ENCODE peak calls at places on chromosomes 5 and 9, in seven cellular contexts. H, J, M, S, K, F and L are unnamed samples.

GRCh38 chr5:132387649-132388117 is 18.2 kb downstream of the SLC22A5 start:
- DNase-seq in J (no peak), M (no peak), K (peak), F (no peak), S (peak), H (peak), L (no peak)

GRCh38 chr5:143679777-143680176 is 132.2 kb upstream of the HMHB1 start:
- DNase-seq in H (no peak), S (no peak), F (no peak), M (no peak), K (no peak), J (peak), L (no peak)

GRCh38 chr9:76891874-76892273 is 14.0 kb downstream of the PRUNE2 start:
- DNase-seq in S (no peak), J (no peak), K (no peak), H (no peak), F (no peak), M (no peak), L (no peak)

GRCh38 chr5:146731909-146732659 is 146.5 kb downstream of the PPP2R2B start:
- DNase-seq in F (no peak), J (no peak), H (no peak), K (no peak), M (no peak), S (peak), L (peak)

GRCh38 chr9:130692365-130692764 is 1.2 kb upstream of the EXOSC2 start:
- DNase-seq in K (peak), F (no peak), J (no peak), M (peak), S (no peak), H (no peak), L (no peak)

GRCh38 chr5:92907914-92908606 is 673.0 kb downstream of the NR2F1-AS1 start:
- DNase-seq in M (no peak), H (no peak), J (peak), S (no peak), F (peak), K (no peak), L (no peak)

GRCh38 chr9:12069366-12069765 is 623.8 kb upstream of the TYRP1 start:
- DNase-seq in H (no peak), S (no peak), F (no peak), K (no peak), J (no peak), M (no peak), L (no peak)

GRCh38 chr5:177154003-177154643 is 20.6 kb downstream of the NSD1 start:
- DNase-seq in S (no peak), H (no peak), K (no peak), F (no peak), J (no peak), M (no peak), L (no peak)

GRCh38 chr9:95821999-95822398 is 53.5 kb upstream of the ERCC6L2 start:
- DNase-seq in S (no peak), J (no peak), M (no peak), K (no peak), F (no peak), H (no peak), L (no peak)
- TF ChIP-seq SIN3A in S (no peak), J (no peak), M (no peak), K (no peak), F (no peak), H (no peak), L (no peak)

DNA sequence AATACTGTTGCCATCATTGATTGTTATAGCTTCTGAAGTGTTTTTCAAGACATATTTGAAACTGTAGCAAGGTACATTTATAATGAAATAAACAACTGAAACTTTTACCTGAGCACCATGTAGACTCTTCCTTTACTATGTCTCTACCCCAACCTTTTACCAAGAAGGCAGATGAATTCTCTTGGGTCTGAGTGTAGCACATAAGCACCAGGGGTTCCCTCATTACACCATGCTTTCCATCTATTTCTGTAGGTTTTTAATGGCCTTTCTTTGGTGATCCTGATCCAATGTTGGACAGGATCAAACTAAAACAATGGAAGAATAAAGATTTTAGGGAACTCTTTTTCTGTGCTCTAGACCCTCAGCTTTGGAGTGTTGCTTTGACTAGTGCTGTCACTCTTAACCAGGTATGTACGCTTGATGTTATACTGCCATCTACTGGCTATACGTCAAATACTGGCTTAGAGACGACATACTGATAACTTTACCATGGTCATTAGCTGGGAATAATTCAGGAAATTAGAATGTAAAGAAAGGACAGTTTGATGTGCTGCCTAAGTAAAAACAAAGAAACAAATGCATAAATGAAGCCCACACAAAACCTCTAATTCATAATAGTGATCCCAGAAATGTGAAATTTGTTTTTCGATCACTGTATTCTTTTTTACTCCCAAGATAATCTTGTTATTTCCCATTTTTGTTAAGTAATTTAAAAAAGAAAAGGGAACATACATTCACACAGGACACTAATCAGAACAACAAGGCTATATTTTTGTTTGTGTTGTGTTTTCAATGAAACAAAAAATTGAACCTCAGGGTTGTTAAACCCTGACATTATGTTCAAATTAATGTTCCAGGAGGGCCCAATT is 30.7 kb downstream of the IFNW1 start:
- DNase-seq in K (peak), H (no peak), S (peak), F (peak), M (no peak), J (peak), L (peak)
- TF ChIP-seq SIN3A in K (no peak), H (no peak), S (no peak), F (no peak), M (no peak), J (no peak), L (no peak)

DNA sequence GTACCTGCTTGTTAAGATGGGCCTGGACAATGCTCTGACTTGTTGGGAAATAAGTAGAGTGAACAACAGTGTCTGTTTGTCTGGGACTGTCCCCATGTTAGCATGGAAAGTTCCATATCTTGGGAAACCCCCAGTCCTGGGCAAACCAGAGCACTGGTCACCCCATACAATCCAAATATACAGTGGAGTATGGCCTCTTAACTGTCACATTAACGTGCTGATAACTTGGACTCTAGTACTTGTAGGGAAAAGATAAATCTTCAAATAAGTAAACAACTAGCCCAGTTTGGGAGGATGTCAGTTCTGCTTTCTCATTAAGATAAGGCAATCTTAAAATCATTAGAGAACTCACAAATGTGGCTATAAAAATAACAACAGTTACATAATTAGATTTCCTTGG is 47.6 kb upstream of the JAK2 start:
- DNase-seq in J (peak), S (no peak), H (no peak), K (no peak), M (no peak), F (no peak), L (no peak)
- TF ChIP-seq SIN3A in J (no peak), S (no peak), H (no peak), K (no peak), M (no peak), F (no peak), L (no peak)

DNA sequence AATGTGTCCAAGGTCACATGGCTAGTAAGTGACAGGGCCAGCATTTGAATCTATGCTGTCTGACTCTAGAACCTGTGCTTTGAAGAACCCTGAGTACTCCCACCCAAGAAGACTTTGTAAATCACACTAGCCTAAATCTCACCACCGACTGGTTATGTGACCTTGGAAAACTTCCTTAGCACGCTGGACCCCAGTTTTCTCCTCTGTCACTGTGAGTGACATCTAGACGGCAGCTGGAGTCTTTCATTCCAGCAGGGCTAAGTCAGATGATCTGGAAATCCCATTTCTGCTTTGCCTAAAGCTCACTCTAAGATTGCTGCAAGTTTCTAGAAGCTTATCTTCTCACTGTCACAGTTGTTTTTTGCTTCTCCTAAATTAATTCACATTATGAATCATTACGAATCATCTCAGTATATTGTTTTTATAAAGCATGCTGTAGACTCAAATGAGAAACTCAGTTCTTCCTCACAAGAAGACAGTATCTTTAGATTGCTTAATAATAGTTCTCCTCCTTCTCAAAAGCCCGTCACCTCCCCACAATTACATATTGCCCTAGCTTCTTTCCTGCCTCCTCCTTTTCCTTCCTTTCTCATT is 17.0 kb downstream of the ALDOB start:
- DNase-seq in M (no peak), K (no peak), F (no peak), S (no peak), J (no peak), H (no peak), L (no peak)
- TF ChIP-seq SIN3A in M (no peak), K (no peak), F (no peak), S (no peak), J (no peak), H (no peak), L (no peak)

DNA sequence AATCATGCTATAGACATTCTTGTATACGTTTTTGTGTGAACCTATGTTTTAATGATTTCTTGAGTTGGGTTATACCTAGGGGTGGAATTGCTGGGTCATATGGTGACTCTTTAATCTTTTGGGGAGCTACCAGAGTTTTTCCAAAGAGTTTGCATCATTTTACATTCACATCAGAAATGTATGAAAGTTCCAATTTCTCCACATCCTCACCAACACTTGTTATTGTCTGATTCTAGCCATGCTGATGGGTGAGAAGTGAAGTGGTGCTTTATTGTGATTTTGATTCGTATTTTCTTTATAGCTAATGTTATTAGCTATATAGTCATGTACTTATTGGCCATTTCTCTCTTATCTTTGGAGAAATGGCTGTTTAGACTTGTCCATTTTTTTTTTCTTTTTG is 18.1 kb downstream of the OCLN start:
- DNase-seq in M (no peak), K (no peak), F (no peak), J (no peak), S (no peak), H (no peak), L (no peak)
- TF ChIP-seq SIN3A in M (no peak), K (no peak), F (no peak), J (no peak), S (no peak), H (no peak), L (no peak)

GRCh38 chr5:135193213-135194125 is 159.4 kb upstream of the PITX1 start:
- DNase-seq in M (peak), H (peak), S (no peak), J (no peak), F (no peak), K (no peak), L (no peak)
- TF ChIP-seq SIN3A in M (no peak), H (no peak), S (no peak), J (no peak), F (no peak), K (no peak), L (no peak)

DNA sequence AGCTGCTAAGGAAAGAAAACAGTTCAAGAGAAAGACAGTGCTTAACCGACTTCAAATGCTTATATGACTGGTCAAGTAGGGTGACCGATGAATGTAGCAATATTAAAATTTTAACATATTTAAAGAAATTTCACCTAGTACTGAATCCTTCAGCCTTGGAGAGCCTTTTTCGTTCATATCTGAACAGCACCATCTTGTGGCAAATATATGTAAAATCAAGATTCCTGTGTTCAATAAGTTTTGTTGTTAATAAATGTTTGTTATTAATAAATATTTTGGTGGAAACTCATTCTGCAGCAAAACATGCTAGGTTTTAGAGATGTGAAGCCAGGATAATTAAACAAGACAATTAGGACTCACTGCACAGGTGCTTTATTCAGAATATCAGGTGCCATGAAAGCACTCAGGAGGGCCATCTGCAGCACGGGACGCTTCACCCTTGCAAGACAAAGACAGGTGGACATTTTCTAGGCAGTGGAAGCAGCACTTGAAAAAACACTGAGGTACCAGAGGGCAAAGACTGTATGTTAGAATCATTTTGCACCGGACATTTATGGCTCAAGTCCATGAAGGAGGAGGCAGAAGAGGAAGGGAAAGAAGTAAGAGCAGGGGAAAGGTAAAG is 15.6 kb downstream of the TICAM2 start:
- DNase-seq in M (no peak), J (peak), S (no peak), K (peak), F (no peak), H (peak), L (no peak)
- TF ChIP-seq SIN3A in M (no peak), J (no peak), S (no peak), K (no peak), F (no peak), H (no peak), L (no peak)

GRCh38 chr5:175230299-175230698 is 213.7 kb downstream of the DRD1 start:
- DNase-seq in F (no peak), J (no peak), H (no peak), M (no peak), S (no peak), K (no peak), L (no peak)

GRCh38 chr5:175236176-175236575 is 207.8 kb downstream of the DRD1 start:
- DNase-seq in J (no peak), F (no peak), K (no peak), H (no peak), M (no peak), S (no peak), L (no peak)

GRCh38 chr5:175238326-175238725 is 205.7 kb downstream of the DRD1 start:
- DNase-seq in M (no peak), J (no peak), K (no peak), H (no peak), S (no peak), F (no peak), L (no peak)

GRCh38 chr5:175235251-175235963 is 208.6 kb downstream of the DRD1 start:
- DNase-seq in F (no peak), K (no peak), H (no peak), M (no peak), J (no peak), S (no peak), L (no peak)
- TF ChIP-seq SIN3A in F (no peak), K (no peak), H (no peak), M (no peak), J (no peak), S (no peak), L (no peak)

DNA sequence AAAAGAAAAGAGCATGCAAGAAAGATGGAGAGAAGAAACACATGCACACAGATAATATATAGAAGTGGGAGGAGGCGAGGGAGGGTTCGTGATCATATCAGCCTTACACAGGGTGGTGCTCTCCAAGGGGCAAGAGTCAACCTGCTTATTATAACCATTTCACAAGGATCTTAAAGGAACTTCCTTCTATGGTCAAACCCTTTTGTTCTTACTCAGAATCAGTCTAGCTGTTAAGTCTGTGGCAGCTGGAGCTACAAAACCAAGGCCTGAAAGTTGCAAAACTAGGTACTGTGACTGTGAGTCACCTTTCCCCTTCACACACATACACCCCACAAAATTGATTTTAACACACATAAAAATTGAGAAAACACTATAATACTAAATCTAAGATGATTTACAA is 18.5 kb upstream of the ERMP1 start:
- DNase-seq in S (no peak), K (no peak), J (no peak), H (no peak), F (peak), M (no peak), L (no peak)
- TF ChIP-seq SIN3A in S (no peak), K (no peak), J (no peak), H (no peak), F (no peak), M (no peak), L (no peak)